ENCODE peak calls at places on chromosome 4, in eight cellular contexts. U, W, F, C, I, B, G and S are unnamed samples. For H3K36me3, the result is how much of the 10 kb centered on the place peaks cover.

GRCh38 chr4:115851918-115852766 is 738.7 kb upstream of the NDST4 start:
- DNase-seq in U (peak), W (peak), F (no peak), C (no peak), I (peak), B (peak), G (peak), S (peak)

GRCh38 chr4:180953572-180953971 is 1289.6 kb upstream of the TENM3 start:
- DNase-seq in U (no peak), W (peak), F (no peak), C (no peak), I (peak), B (no peak), G (no peak), S (no peak)

GRCh38 chr4:67680568-67681222 is 20.3 kb downstream of the UBA6 start:
- DNase-seq in U (peak), W (peak), F (no peak), C (no peak), I (peak), B (no peak), G (no peak), S (no peak)

GRCh38 chr4:61397174-61397573 is 197.0 kb downstream of the ADGRL3 start:
- DNase-seq in U (peak), W (no peak), F (no peak), C (no peak), I (peak), B (no peak), G (no peak), S (no peak)

GRCh38 chr4:189117426-189117825 is 823.2 kb upstream of the FRG1 start:
- DNase-seq in U (peak), W (peak), F (no peak), C (no peak), I (peak), B (peak), G (no peak), S (no peak)

GRCh38 chr4:149923736-149924135 is 108.1 kb upstream of the IQCM start:
- DNase-seq in U (no peak), W (no peak), F (no peak), C (no peak), I (no peak), B (no peak), G (no peak), S (no peak)

GRCh38 chr4:53908661-53909078 is 155.7 kb downstream of the CHIC2 start:
- DNase-seq in U (peak), W (peak), F (no peak), C (peak), I (peak), B (peak), G (peak), S (peak)

GRCh38 chr4:17561195-17561909 is 15.6 kb upstream of the LAP3 start:
- DNase-seq in U (no peak), W (peak), F (no peak), C (no peak), I (peak), B (no peak), G (no peak), S (no peak)

GRCh38 chr4:188107931-188108843 is 1.2 kb downstream of the TRIML2 start:
- DNase-seq in U (peak), W (peak), F (no peak), C (no peak), I (peak), B (no peak), G (no peak), S (no peak)

GRCh38 chr4:1512738-1513660 is 106.8 kb upstream of the NKX1-1 start:
- DNase-seq in U (peak), W (peak), F (peak), C (no peak), I (no peak), B (no peak), G (peak), S (peak)

GRCh38 chr4:138310498-138310897 is 68.3 kb upstream of the SLC7A11 start:
- DNase-seq in U (no peak), W (no peak), F (no peak), C (no peak), I (peak), B (no peak), G (no peak), S (no peak)

GRCh38 chr4:40976343-40976742 is 226.6 kb downstream of the NSUN7 start:
- DNase-seq in U (peak), W (peak), F (no peak), C (peak), I (peak), B (peak), G (no peak), S (peak)

GRCh38 chr4:4368821-4369580 is 17.9 kb upstream of the NSG1 start:
- DNase-seq in U (no peak), W (no peak), F (no peak), C (no peak), I (no peak), B (no peak), G (no peak), S (no peak)

GRCh38 chr4:54224960-54225670 is 4.0 kb upstream of the PDGFRA start:
- DNase-seq in U (no peak), W (no peak), F (no peak), C (peak), I (no peak), B (no peak), G (no peak), S (no peak)

GRCh38 chr4:107616838-107617389 is 103.1 kb downstream of the PAPSS1 start:
- DNase-seq in U (no peak), W (peak), F (no peak), C (no peak), I (peak), B (no peak), G (no peak), S (no peak)

GRCh38 chr4:1152284-1152683 is 20.1 kb downstream of the SPON2 start:
- DNase-seq in U (no peak), W (peak), F (no peak), C (no peak), I (no peak), B (no peak), G (no peak), S (no peak)

GRCh38 chr4:118398226-118399090 is 45.7 kb upstream of the PRSS12 start:
- DNase-seq in U (no peak), W (no peak), F (no peak), C (no peak), I (peak), B (no peak), G (no peak), S (no peak)

GRCh38 chr4:183175631-183176232 is 76.7 kb downstream of the WWC2 start:
- DNase-seq in U (no peak), W (peak), F (no peak), C (no peak), I (peak), B (no peak), G (no peak), S (no peak)

GRCh38 chr4:185567828-185568442 is 32.6 kb upstream of the PDLIM3 start:
- DNase-seq in U (peak), W (no peak), F (peak), C (peak), I (no peak), B (no peak), G (no peak), S (peak)

GRCh38 chr4:170109586-170110289 is 20.0 kb upstream of the AADAT start:
- DNase-seq in U (no peak), W (no peak), F (no peak), C (no peak), I (peak), B (no peak), G (no peak), S (no peak)

GRCh38 chr4:88979292-88979691 is 77.7 kb downstream of the FAM13A start:
- DNase-seq in U (peak), W (no peak), F (no peak), C (no peak), I (no peak), B (no peak), G (no peak), S (no peak)

GRCh38 chr4:176767183-176767582 is 25.5 kb downstream of the VEGFC start:
- DNase-seq in U (no peak), W (no peak), F (no peak), C (no peak), I (no peak), B (no peak), G (no peak), S (no peak)

GRCh38 chr4:141501931-141502330 is 134.5 kb upstream of the IL15 start:
- DNase-seq in U (peak), W (no peak), F (no peak), C (no peak), I (peak), B (no peak), G (no peak), S (no peak)

GRCh38 chr4:25981749-25982148 is 67.7 kb downstream of the SMIM20 start:
- DNase-seq in U (no peak), W (peak), F (no peak), C (no peak), I (peak), B (no peak), G (no peak), S (no peak)

GRCh38 chr4:145731026-145731425 is 51.1 kb downstream of the C4orf51 start:
- DNase-seq in U (peak), W (peak), F (no peak), C (no peak), I (no peak), B (no peak), G (peak), S (no peak)

GRCh38 chr4:48943387-48943786 is 36.8 kb upstream of the OCIAD2 start:
- DNase-seq in U (no peak), W (peak), F (no peak), C (no peak), I (peak), B (peak), G (no peak), S (no peak)

GRCh38 chr4:156981262-156981661 is 9.7 kb upstream of the PDGFC start:
- DNase-seq in U (no peak), W (no peak), F (no peak), C (no peak), I (no peak), B (no peak), G (no peak), S (no peak)

GRCh38 chr4:2941138-2942036 is 21.8 kb downstream of the NOP14 start:
- DNase-seq in U (no peak), W (no peak), F (peak), C (peak), I (no peak), B (no peak), G (peak), S (peak)
- H3K36me3 ChIP-seq in U (half or more), W (under half), F (under half), C (under half), I (half or more), B (under half), G (under half), S (half or more)

DNA sequence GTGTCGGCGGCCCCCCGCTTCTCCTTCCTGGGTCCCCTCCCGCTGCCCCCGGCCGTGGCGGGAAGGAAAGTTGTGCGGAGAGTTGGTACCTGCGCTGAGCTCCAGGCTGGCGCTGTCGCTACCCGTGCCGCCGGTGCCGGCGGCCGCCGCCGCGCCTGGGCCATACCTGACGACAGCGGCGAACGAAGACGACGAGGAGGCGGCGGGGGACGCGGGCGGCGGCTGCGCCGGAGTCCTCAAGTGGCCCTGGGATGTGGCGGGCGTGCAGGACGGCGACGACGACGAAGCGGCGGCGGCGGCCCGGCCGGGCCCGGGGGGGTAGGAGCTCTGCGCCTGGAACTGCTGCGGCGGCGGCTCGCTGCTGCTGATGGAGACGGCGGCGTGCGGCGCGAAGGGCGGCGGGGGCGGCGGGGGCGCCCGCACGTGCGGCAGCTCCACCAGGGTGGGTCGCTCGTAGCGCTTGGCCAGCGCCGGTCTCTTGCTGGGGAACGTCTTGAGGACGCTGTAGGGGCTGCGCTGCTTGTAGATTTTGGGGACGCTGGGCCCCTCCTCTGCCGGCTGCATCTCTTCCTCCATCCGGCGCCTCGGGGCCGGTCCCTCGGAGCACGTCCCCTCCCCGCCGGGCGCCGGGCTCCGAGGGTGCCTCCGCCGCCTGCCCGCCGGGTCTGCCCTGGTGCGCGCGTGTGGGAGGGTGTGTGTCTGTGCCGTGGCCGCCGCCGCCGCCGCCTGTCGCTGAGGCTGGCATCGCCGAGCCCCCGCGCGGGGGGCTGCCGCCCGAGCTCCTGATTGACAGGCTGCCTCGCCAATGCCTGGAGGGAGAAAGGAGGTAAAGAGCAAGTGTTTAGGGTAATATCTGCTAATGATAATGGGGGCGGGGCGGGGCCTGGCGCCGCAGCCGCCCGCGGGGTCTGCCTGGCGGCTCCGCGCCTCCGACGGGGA is 618 bp downstream of the BEND4 start:
- DNase-seq in U (no peak), W (no peak), F (no peak), C (no peak), I (no peak), B (no peak), G (no peak), S (peak)
- H3K4me3 ChIP-seq in U (peak), W (peak), F (peak), C (peak), I (no peak), B (no peak), G (peak), S (peak)

GRCh38 chr4:6605114-6605513 is 30.1 kb downstream of the MAN2B2 start:
- DNase-seq in U (no peak), W (no peak), F (no peak), C (no peak), I (no peak), B (no peak), G (no peak), S (no peak)
- H3K36me3 ChIP-seq in U (half or more), W (under half), F (under half), C (under half), I (under half), B (under half), G (under half), S (under half)

GRCh38 chr4:166198041-166198440 is 325.0 kb downstream of the TLL1 start:
- DNase-seq in U (no peak), W (no peak), F (no peak), C (no peak), I (no peak), B (no peak), G (no peak), S (no peak)
- H3K4me3 ChIP-seq in U (no peak), W (no peak), F (no peak), C (no peak), I (no peak), B (no peak), G (no peak), S (no peak)

GRCh38 chr4:51907001-51907669 is 64.2 kb downstream of the DCUN1D4 start:
- DNase-seq in U (no peak), W (no peak), F (no peak), C (no peak), I (no peak), B (no peak), G (no peak), S (no peak)
- H3K36me3 ChIP-seq in U (under half), W (half or more), F (under half), C (under half), I (under half), B (under half), G (under half), S (under half)

GRCh38 chr4:122731676-122732075 is 828 bp upstream of the BBS12 start:
- DNase-seq in U (no peak), W (no peak), F (no peak), C (no peak), I (no peak), B (peak), G (no peak), S (no peak)
- H3K4me3 ChIP-seq in U (no peak), W (peak), F (peak), C (no peak), I (no peak), B (peak), G (peak), S (peak)

GRCh38 chr4:39770005-39770404 is 72.1 kb downstream of the UBE2K start:
- DNase-seq in U (no peak), W (no peak), F (no peak), C (no peak), I (no peak), B (no peak), G (no peak), S (no peak)

GRCh38 chr4:39770969-39771724 is 73.2 kb downstream of the UBE2K start:
- DNase-seq in U (no peak), W (no peak), F (no peak), C (no peak), I (no peak), B (no peak), G (no peak), S (no peak)

DNA sequence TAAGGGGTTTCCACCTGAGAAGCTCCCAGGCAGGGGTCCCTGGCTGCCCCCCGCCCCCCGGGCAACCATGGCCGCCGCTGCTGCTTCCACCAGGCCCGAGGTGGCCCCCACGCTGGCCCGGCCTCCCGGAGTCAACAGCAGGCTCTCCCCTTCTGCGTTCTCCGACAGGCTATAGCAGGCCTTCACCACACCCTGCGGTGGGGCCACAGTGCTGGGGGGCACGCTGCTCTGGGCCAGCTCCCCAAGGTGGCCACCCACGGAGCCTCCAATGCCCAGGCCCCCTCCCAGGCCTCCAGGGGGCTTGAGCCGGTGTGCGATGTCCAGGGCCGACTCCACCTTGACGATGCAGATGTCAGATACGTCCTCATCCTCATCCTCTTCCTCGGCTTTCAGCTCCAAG is 72.5 kb downstream of the UBE2K start:
- DNase-seq in U (no peak), W (no peak), F (no peak), C (no peak), I (no peak), B (no peak), G (no peak), S (no peak)
- H3K36me3 ChIP-seq in U (under half), W (under half), F (under half), C (under half), I (under half), B (under half), G (under half), S (under half)